ENCODE peak calls at places on chromosomes 5 and 9, in seven cellular contexts. D, U, S, C, R, F and A are unnamed samples. For H3K27me3, the result is how much of the 10 kb centered on the place peaks cover.

GRCh38 chr5:28729067-28729466 is 1690.7 kb upstream of the CDH9 start:
- DNase-seq in S (no peak), F (no peak), R (no peak), C (no peak), U (no peak), D (no peak), A (no peak)

GRCh38 chr5:120103498-120103897 is 360.6 kb upstream of the PRR16 start:
- DNase-seq in U (no peak), R (no peak), C (no peak), D (no peak), F (no peak), S (no peak), A (no peak)

GRCh38 chr9:8332296-8332695 is 532.7 kb upstream of the DMAC1 start:
- DNase-seq in U (no peak), F (no peak), S (no peak), R (peak), D (no peak), C (no peak), A (no peak)

GRCh38 chr5:145341842-145342241 is 493.3 kb downstream of the PRELID2 start:
- DNase-seq in R (no peak), U (no peak), S (no peak), F (no peak), D (peak), C (no peak), A (no peak)

GRCh38 chr9:97479496-97480159 is 21.8 kb upstream of the TMOD1 start:
- DNase-seq in D (no peak), R (no peak), S (no peak), C (no peak), U (no peak), F (no peak), A (no peak)

GRCh38 chr5:1865948-1866347 is 16.8 kb downstream of the IRX4 start:
- DNase-seq in D (no peak), R (no peak), U (no peak), S (no peak), C (no peak), F (no peak), A (no peak)

GRCh38 chr9:93531374-93531773 is 45.0 kb upstream of the PHF2 start:
- DNase-seq in U (no peak), C (no peak), S (no peak), F (no peak), R (no peak), D (no peak), A (no peak)

GRCh38 chr5:148740966-148741742 is 85.3 kb upstream of the ADRB2 start:
- DNase-seq in U (peak), R (peak), S (peak), F (peak), C (no peak), D (peak), A (no peak)

GRCh38 chr9:3856592-3856991 is 330.8 kb upstream of the RFX3 start:
- DNase-seq in F (no peak), S (no peak), D (peak), C (no peak), R (peak), U (no peak), A (no peak)

GRCh38 chr9:90086076-90086475 is 481.3 kb downstream of the GADD45G start:
- DNase-seq in D (no peak), R (no peak), S (no peak), C (peak), U (no peak), F (no peak), A (no peak)

GRCh38 chr9:96040591-96041461 is 165.3 kb downstream of the ERCC6L2 start:
- DNase-seq in R (peak), C (no peak), D (no peak), F (no peak), S (no peak), U (peak), A (no peak)

GRCh38 chr5:65791721-65792698 is 70.0 kb downstream of the NLN start:
- DNase-seq in S (no peak), F (no peak), C (no peak), D (no peak), U (no peak), R (peak), A (no peak)

GRCh38 chr5:55324815-55325418 is 17.1 kb downstream of the MTREX start:
- DNase-seq in S (peak), F (peak), R (peak), C (no peak), U (no peak), D (peak), A (no peak)

GRCh38 chr9:117718085-117718484 is 13.9 kb downstream of the TLR4 start:
- DNase-seq in F (no peak), S (no peak), R (no peak), C (peak), D (peak), U (no peak), A (no peak)

GRCh38 chr5:37665889-37666288 is 174.0 kb downstream of the GDNF start:
- DNase-seq in U (no peak), C (peak), R (peak), S (peak), F (no peak), D (no peak), A (no peak)

GRCh38 chr9:20477940-20478620 is 144.2 kb downstream of the MLLT3 start:
- DNase-seq in C (no peak), U (no peak), S (no peak), F (no peak), R (peak), D (peak), A (no peak)

GRCh38 chr9:115808695-115809094 is 344.9 kb upstream of the PAPPA start:
- DNase-seq in U (no peak), S (no peak), F (no peak), R (peak), C (no peak), D (peak), A (no peak)

GRCh38 chr9:130982636-130983282 is 26.2 kb upstream of the LAMC3 start:
- DNase-seq in D (no peak), F (no peak), S (no peak), R (no peak), U (no peak), C (no peak), A (no peak)

GRCh38 chr5:4647955-4648354 is 492.2 kb upstream of the ADAMTS16 start:
- DNase-seq in S (no peak), F (no peak), D (no peak), C (no peak), R (no peak), U (no peak), A (no peak)

GRCh38 chr5:44294492-44294891 is 94.7 kb downstream of the FGF10 start:
- DNase-seq in D (no peak), R (no peak), F (no peak), U (peak), C (no peak), S (no peak), A (peak)

GRCh38 chr9:124215551-124215910 is 42.2 kb upstream of the NEK6 start:
- DNase-seq in U (no peak), R (no peak), C (no peak), D (no peak), S (no peak), F (no peak), A (no peak)

GRCh38 chr9:111805841-111806241 is 11.1 kb upstream of the SHOC1 start:
- DNase-seq in U (no peak), C (no peak), F (no peak), R (peak), S (peak), D (peak), A (no peak)

GRCh38 chr5:19322716-19323485 is 665.1 kb downstream of the CDH18 start:
- DNase-seq in F (no peak), S (no peak), D (peak), C (no peak), U (no peak), R (peak), A (no peak)

GRCh38 chr5:111792659-111793058 is 35.7 kb upstream of the NREP start:
- DNase-seq in C (no peak), U (no peak), R (peak), D (no peak), S (no peak), F (no peak), A (no peak)

GRCh38 chr9:1721219-1721618 is 293.9 kb upstream of the SMARCA2 start:
- DNase-seq in C (no peak), F (no peak), U (no peak), S (no peak), R (no peak), D (no peak), A (no peak)

GRCh38 chr9:26656003-26656940 is 236.3 kb downstream of the CAAP1 start:
- DNase-seq in U (no peak), F (no peak), R (peak), D (no peak), C (no peak), S (peak), A (no peak)

GRCh38 chr5:172436874-172437369 is 17.4 kb downstream of the SH3PXD2B start:
- DNase-seq in S (no peak), D (no peak), C (no peak), U (no peak), R (no peak), F (no peak), A (no peak)

GRCh38 chr5:172115541-172115982 is 72.5 kb downstream of the STK10 start:
- DNase-seq in U (no peak), S (no peak), R (no peak), F (peak), D (no peak), C (no peak), A (no peak)

GRCh38 chr9:38423939-38424843 is at the start of gene IGFBPL1:
- DNase-seq in C (no peak), R (peak), F (no peak), S (no peak), D (no peak), U (peak), A (no peak)

GRCh38 chr9:107489687-107490605 is at the start of gene KLF4:
- DNase-seq in D (peak), U (peak), F (peak), R (peak), S (peak), C (peak), A (peak)

DNA sequence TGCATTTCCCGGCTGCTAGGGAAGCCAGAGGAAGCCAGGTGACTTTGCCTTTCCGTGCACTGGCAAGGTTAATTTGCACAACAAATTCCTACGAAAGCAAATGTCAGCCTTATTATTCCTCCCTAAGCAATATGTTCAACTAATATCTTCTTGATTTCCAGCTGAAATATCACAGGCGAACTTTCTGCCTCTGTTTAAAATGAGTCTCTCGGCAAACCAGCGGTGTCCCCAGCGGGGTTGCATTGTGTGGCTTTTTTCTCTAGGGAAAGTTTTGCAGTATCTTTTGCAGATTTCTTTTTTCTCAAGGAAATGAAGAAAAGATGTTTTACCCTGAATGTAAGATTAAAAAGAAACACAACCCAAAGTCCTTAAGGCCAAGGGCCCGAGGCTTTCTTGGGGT is 1.9 kb downstream of the DBH start:
- DNase-seq in R (no peak), D (no peak), U (no peak), S (no peak), F (no peak), C (no peak), A (no peak)
- H3K27me3 ChIP-seq in R (under half), D (under half), U (under half), S (under half), F (under half), C (under half), A (under half)

GRCh38 chr5:30343707-30344106 is 849.8 kb upstream of the CDH6 start:
- DNase-seq in R (peak), F (no peak), C (no peak), D (no peak), S (no peak), U (no peak), A (no peak)

GRCh38 chr5:30337084-30337573 is 856.4 kb upstream of the CDH6 start:
- DNase-seq in D (no peak), R (no peak), C (no peak), S (no peak), F (no peak), U (no peak), A (no peak)

GRCh38 chr5:30341492-30341891 is 852.0 kb upstream of the CDH6 start:
- DNase-seq in D (no peak), U (no peak), C (no peak), F (no peak), S (no peak), R (no peak), A (no peak)
- H3K4me3 ChIP-seq in D (no peak), U (no peak), C (no peak), F (no peak), S (no peak), R (no peak), A (no peak)

GRCh38 chr5:168889039-168889438 is 309.9 kb upstream of the PANK3 start:
- DNase-seq in R (no peak), U (no peak), F (no peak), C (no peak), S (no peak), D (no peak), A (no peak)

GRCh38 chr5:168891175-168891812 is 312.1 kb upstream of the PANK3 start:
- DNase-seq in C (no peak), R (no peak), D (no peak), U (no peak), S (no peak), F (no peak), A (no peak)

GRCh38 chr5:168893231-168893630 is 314.1 kb upstream of the PANK3 start:
- DNase-seq in U (no peak), D (no peak), F (no peak), R (no peak), S (no peak), C (no peak), A (no peak)

GRCh38 chr5:168895295-168896019 is 316.3 kb upstream of the PANK3 start:
- DNase-seq in C (no peak), U (no peak), F (no peak), R (no peak), S (no peak), D (no peak), A (no peak)

GRCh38 chr5:168892618-168893017 is 313.4 kb upstream of the PANK3 start:
- DNase-seq in R (no peak), C (no peak), S (no peak), F (no peak), D (no peak), U (no peak), A (no peak)
- H3K27me3 ChIP-seq in R (under half), C (under half), S (half or more), F (under half), D (under half), U (under half), A (under half)

DNA sequence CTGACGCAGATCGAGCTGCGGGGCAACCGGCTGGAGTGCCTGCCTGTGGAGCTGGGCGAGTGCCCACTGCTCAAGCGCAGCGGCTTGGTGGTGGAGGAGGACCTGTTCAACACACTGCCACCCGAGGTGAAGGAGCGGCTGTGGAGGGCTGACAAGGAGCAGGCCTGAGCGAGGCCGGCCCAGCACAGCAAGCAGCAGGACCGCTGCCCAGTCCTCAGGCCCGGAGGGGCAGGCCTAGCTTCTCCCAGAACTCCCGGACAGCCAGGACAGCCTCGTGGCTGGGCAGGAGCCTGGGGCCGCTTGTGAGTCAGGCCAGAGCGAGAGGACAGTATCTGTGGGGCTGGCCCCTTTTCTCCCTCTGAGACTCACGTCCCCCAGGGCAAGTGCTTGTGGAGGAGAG is 4.6 kb upstream of the PHYHD1 start:
- DNase-seq in R (no peak), F (no peak), U (peak), D (no peak), S (no peak), C (no peak), A (no peak)
- H3K4me3 ChIP-seq in R (no peak), F (no peak), U (peak), D (no peak), S (no peak), C (no peak), A (peak)

GRCh38 chr9:84939766-84940165 is 270.2 kb downstream of the NTRK2 start:
- DNase-seq in C (no peak), F (no peak), U (no peak), D (peak), R (peak), S (no peak), A (no peak)
- H3K27me3 ChIP-seq in C (under half), F (under half), U (under half), D (under half), R (under half), S (under half), A (under half)

GRCh38 chr5:167574381-167574780 is 717.1 kb upstream of the WWC1 start:
- DNase-seq in D (no peak), S (no peak), U (no peak), F (no peak), C (no peak), R (no peak), A (no peak)

GRCh38 chr5:167576126-167576525 is 715.3 kb upstream of the WWC1 start:
- DNase-seq in C (no peak), D (no peak), S (no peak), U (no peak), R (no peak), F (no peak), A (no peak)

GRCh38 chr5:167571824-167572223 is 719.6 kb upstream of the WWC1 start:
- DNase-seq in C (no peak), F (no peak), S (no peak), U (no peak), R (no peak), D (no peak), A (no peak)

GRCh38 chr5:167570431-167570830 is 721.0 kb upstream of the WWC1 start:
- DNase-seq in S (no peak), D (no peak), F (no peak), U (no peak), R (no peak), C (no peak), A (no peak)

GRCh38 chr5:167573274-167574127 is 717.9 kb upstream of the WWC1 start:
- DNase-seq in S (no peak), C (no peak), R (peak), D (peak), U (peak), F (no peak), A (no peak)
- H3K4me3 ChIP-seq in S (no peak), C (no peak), R (peak), D (peak), U (peak), F (no peak), A (no peak)

DNA sequence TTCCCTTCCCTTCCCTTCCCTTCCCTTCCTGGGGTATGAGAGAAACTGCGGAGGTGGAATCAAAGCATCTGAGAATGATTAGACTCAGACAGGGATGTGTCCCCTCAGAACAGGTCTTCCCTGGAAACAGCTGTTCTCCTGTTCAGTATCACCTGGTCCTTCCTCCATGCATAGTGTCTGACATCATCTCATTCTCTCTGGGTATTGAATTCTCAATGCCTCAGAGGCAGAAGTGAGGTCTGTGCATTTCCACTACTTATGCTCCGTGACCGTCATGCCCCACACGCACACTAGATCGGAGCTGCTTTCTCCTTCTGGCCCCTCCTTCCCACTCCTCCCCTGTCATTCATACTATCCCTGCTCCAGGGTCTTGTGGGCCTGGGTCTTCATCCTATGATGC is 61.5 kb upstream of the DAB2IP start:
- DNase-seq in S (no peak), U (no peak), D (no peak), R (no peak), F (no peak), C (no peak), A (no peak)
- H3K27me3 ChIP-seq in S (under half), U (under half), D (under half), R (under half), F (under half), C (under half), A (under half)